ENCODE peak calls at places on chromosomes 4 and X, in four cellular contexts. Z is fibroblast of pulmonary artery, S is mammary epithelial cell, K is AG10803. E is an unnamed sample.
A peak's percentile ranks its signal among the peaks of the same experiment; 100 is the strongest.

GRCh38 chr4:143743591-143743990 is 43.1 kb upstream of the FREM3 start:
- DNase-seq in Z (peak; percentile 12), S (no peak), K (no peak), E (no peak)

GRCh38 chrX:49041683-49042529 is 1.3 kb downstream of the TFE3 start:
- DNase-seq in Z (peak; percentile 52), S (peak; percentile 52), K (peak; percentile 70), E (no peak)

GRCh38 chr4:129422277-129422676 is 326.3 kb downstream of the C4orf33 start:
- DNase-seq in Z (no peak), S (no peak), K (no peak), E (no peak)

GRCh38 chrX:84046403-84046984 is 141.5 kb downstream of the RPS6KA6 start:
- DNase-seq in Z (peak; percentile 37), S (peak; percentile 27), K (peak; percentile 33), E (peak; percentile 5)

GRCh38 chrX:33053001-33053400 is 158.3 kb downstream of the DMD start:
- DNase-seq in Z (no peak), S (no peak), K (no peak), E (no peak)

GRCh38 chrX:123860983-123861382 is 1.1 kb downstream of the XIAP start:
- DNase-seq in Z (peak; percentile 40), S (peak; percentile 7), K (no peak), E (no peak)

GRCh38 chr4:47374477-47374876 is 89.0 kb downstream of the COMMD8 start:
- DNase-seq in Z (peak; percentile 17), S (no peak), K (peak; percentile 5), E (no peak)

GRCh38 chr4:129561886-129562285 is 465.9 kb downstream of the C4orf33 start:
- DNase-seq in Z (peak; percentile 64), S (no peak), K (no peak), E (no peak)

GRCh38 chrX:150269613-150270254 is 93.4 kb upstream of the MAMLD1 start:
- DNase-seq in Z (peak; percentile 7), S (no peak), K (peak; percentile 11), E (no peak)

GRCh38 chrX:19836337-19836736 is 51.1 kb downstream of the SH3KBP1 start:
- DNase-seq in Z (no peak), S (no peak), K (no peak), E (peak; percentile 20)

GRCh38 chr4:95742872-95743271 is 97.0 kb upstream of the PDHA2 start:
- DNase-seq in Z (peak; percentile 26), S (no peak), K (no peak), E (no peak)

GRCh38 chr4:15479913-15480185 is 10.2 kb downstream of the CC2D2A start:
- DNase-seq in Z (peak; percentile 65), S (no peak), K (peak; percentile 25), E (no peak)

GRCh38 chrX:7147431-7147977 is at the start of gene STS:
- DNase-seq in Z (peak; percentile 21), S (peak; percentile 27), K (no peak), E (peak; percentile 30)

GRCh38 chr4:856468-856901 is 30.6 kb upstream of the CPLX1 start:
- DNase-seq in Z (no peak), S (no peak), K (no peak), E (peak; percentile 33)

GRCh38 chr4:121791481-121791880 is 9.6 kb upstream of the EXOSC9 start:
- DNase-seq in Z (peak; percentile 39), S (peak; percentile 35), K (peak; percentile 91), E (no peak)

GRCh38 chr4:102868153-102868781 is 525 bp upstream of the CISD2 start:
- DNase-seq in Z (no peak), S (no peak), K (no peak), E (peak; percentile 28)

GRCh38 chr4:186840222-186840701 is 116.6 kb upstream of the FAT1 start:
- DNase-seq in Z (no peak), S (no peak), K (peak; percentile 31), E (no peak)

GRCh38 chr4:22597471-22597870 is 81.6 kb upstream of the ADGRA3 start:
- DNase-seq in Z (no peak), S (no peak), K (no peak), E (no peak)

GRCh38 chr4:3530051-3530450 is 2.2 kb downstream of the LRPAP1 start:
- DNase-seq in Z (no peak), S (no peak), K (no peak), E (no peak)

GRCh38 chr4:151990201-151990600 is 229.4 kb upstream of the GATB start:
- DNase-seq in Z (no peak), S (peak; percentile 91), K (peak; percentile 68), E (no peak)

GRCh38 chr4:179145746-179146530 is 1703.7 kb upstream of the AGA start:
- DNase-seq in Z (no peak), S (no peak), K (no peak), E (no peak)

GRCh38 chr4:5051692-5052423 is 578 bp downstream of the STK32B start:
- DNase-seq in Z (no peak), S (peak; percentile 23), K (peak; percentile 40), E (no peak)

GRCh38 chr4:140673729-140674128 is 82.5 kb downstream of the TBC1D9 start:
- DNase-seq in Z (no peak), S (no peak), K (peak; percentile 73), E (no peak)

GRCh38 chr4:111453216-111453615 is 692.0 kb upstream of the FAM241A start:
- DNase-seq in Z (no peak), S (no peak), K (peak; percentile 54), E (no peak)

GRCh38 chr4:107755841-107756356 is 35.9 kb upstream of the PAPSS1 start:
- DNase-seq in Z (peak; percentile 17), S (no peak), K (peak; percentile 39), E (no peak)

GRCh38 chrX:39670281-39670680 is 427.5 kb downstream of the BCOR start:
- DNase-seq in Z (no peak), S (no peak), K (peak; percentile 65), E (no peak)

GRCh38 chrX:131869182-131869581 is 153.9 kb upstream of the STK26 start:
- DNase-seq in Z (no peak), S (no peak), K (no peak), E (no peak)

GRCh38 chrX:119072771-119073170 is at the start of gene CT47C1:
- DNase-seq in Z (no peak), S (no peak), K (no peak), E (no peak)

GRCh38 chr4:38842998-38843397 is 13.6 kb downstream of the TLR6 start:
- DNase-seq in Z (no peak), S (no peak), K (no peak), E (no peak)

GRCh38 chr4:95248713-95249401 is 299.9 kb downstream of the UNC5C start:
- DNase-seq in Z (peak; percentile 4), S (peak; percentile 24), K (no peak), E (peak; percentile 26)

GRCh38 chrX:57445046-57445445 is 146.8 kb upstream of the ZXDB start:
- DNase-seq in Z (peak; percentile 1), S (peak; percentile 21), K (no peak), E (no peak)
- TF ChIP-seq CTCF in Z (no peak), S (no peak), K (no peak), E (no peak)

GRCh38 chrX:30513284-30513683 is 64.3 kb downstream of the TASL start:
- DNase-seq in Z (peak; percentile 20), S (no peak), K (no peak), E (no peak)
- TF ChIP-seq CTCF in Z (peak; percentile 43), S (peak; percentile 71), K (peak; percentile 43), E (peak; percentile 12)

GRCh38 chrX:80430826-80431501 is 10.7 kb downstream of the TENT5D start:
- DNase-seq in Z (peak; percentile 2), S (no peak), K (no peak), E (peak; percentile 11)
- TF ChIP-seq CTCF in Z (no peak), S (no peak), K (no peak), E (no peak)

DNA sequence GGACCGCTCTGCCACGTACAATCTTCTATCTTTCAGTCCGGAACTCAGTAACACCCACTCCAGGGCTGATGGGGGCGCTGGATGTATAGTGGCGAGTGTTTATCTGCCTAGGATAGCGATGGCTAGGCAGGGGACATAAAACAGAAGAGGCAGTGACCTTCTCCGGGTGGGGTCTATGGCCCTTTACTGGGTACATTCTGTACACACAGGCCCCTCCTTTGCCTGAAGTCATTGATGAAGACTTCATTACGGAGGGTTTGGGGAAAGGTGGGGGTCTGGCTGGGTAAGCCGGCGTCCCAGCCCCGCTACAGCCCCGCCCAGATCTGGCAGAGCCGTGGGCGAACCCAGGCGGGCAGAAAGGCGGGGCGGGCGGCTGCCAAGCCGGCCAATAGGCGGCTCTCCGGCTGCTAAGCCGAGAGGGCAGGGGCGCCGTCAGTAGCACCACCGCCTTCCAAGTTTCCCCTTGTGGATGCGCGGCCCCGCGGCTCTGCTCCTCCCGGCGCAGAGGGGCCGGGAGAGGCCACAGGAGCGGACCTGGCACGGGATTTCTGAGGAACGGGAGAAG is at the start of gene CHST7:
- DNase-seq in Z (peak; percentile 61), S (peak; percentile 53), K (peak; percentile 54), E (peak; percentile 68)
- TF ChIP-seq CTCF in Z (peak; percentile 35), S (peak; percentile 12), K (peak; percentile 40), E (no peak)

GRCh38 chrX:153792368-153792767 is 1.8 kb downstream of the IDH3G start:
- DNase-seq in Z (no peak), S (no peak), K (no peak), E (no peak)

GRCh38 chrX:153794897-153795816 is 689 bp downstream of the SSR4 start:
- DNase-seq in Z (peak; percentile 7), S (no peak), K (no peak), E (peak; percentile 27)

GRCh38 chrX:153791104-153791852 is 2.9 kb downstream of the IDH3G start:
- DNase-seq in Z (no peak), S (no peak), K (no peak), E (no peak)

GRCh38 chrX:153794018-153794896 is at the start of the genes IDH3G and SSR4:
- DNase-seq in Z (peak; percentile 96), S (peak; percentile 88), K (peak; percentile 92), E (peak; percentile 93)

DNA sequence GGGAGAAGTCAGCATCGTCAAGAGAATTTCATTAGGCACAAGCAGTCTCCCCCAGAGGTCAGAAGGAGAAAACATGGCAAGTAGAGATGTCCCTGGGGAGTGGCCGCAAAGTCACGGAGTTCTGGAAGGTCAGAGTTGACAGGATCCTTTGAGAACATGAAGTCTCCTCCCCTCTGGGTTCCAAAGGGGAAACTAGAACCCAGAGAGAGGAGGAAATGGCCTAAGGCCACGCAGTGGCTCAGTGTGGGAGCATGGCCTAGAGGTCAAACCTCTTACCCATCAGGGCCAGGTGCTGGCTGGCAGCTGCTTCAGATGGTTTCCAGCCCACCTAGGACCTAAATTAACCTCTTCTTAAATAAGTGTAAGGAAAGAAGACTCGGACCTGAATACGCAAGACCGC is 884 bp downstream of the IDH3G start:
- DNase-seq in Z (no peak), S (no peak), K (no peak), E (no peak)
- TF ChIP-seq CTCF in Z (no peak), S (no peak), K (no peak), E (no peak)

GRCh38 chrX:15055146-15055930 is 182.1 kb downstream of the MOSPD2 start:
- DNase-seq in Z (no peak), S (peak; percentile 55), K (peak; percentile 52), E (no peak)

GRCh38 chrX:15056044-15056443 is 182.8 kb downstream of the MOSPD2 start:
- DNase-seq in Z (no peak), S (peak; percentile 77), K (no peak), E (no peak)

GRCh38 chrX:15050395-15050794 is 177.2 kb downstream of the MOSPD2 start:
- DNase-seq in Z (no peak), S (no peak), K (no peak), E (no peak)
- TF ChIP-seq CTCF in Z (no peak), S (peak; percentile 30), K (no peak), E (no peak)

GRCh38 chr4:132227349-132228165 is 921.5 kb upstream of the PCDH10 start:
- DNase-seq in Z (peak; percentile 64), S (peak; percentile 9), K (peak; percentile 3), E (peak; percentile 17)
- TF ChIP-seq CTCF in Z (peak; percentile 59), S (no peak), K (peak; percentile 37), E (no peak)

GRCh38 chr4:154642361-154642760 is 29.9 kb upstream of the FGG start:
- DNase-seq in Z (no peak), S (peak; percentile 45), K (no peak), E (no peak)
- TF ChIP-seq CTCF in Z (no peak), S (no peak), K (no peak), E (no peak)